ENCODE peak calls at places on chromosomes 5 and 9, in six cellular contexts. M is hypothalamus, A is skeletal muscle cell, T is colonic mucosa, L is astrocyte of the spinal cord, W is HT-29. Q is an unnamed sample.

GRCh38 chr9:134128727-134129679 is 6.9 kb upstream of the WDR5 start:
- DNase-seq in W (peak; percentile 33), A (no peak), T (no peak), L (no peak), M (no peak), Q (no peak)

GRCh38 chr9:101738566-101739183 is at the start of gene GRIN3A:
- DNase-seq in T (peak; percentile 30), L (no peak), A (no peak), M (no peak), W (no peak), Q (peak; percentile 18)

GRCh38 chr5:71899865-71900342 is 180.8 kb downstream of the CARTPT start:
- DNase-seq in A (no peak), M (no peak), T (no peak), L (no peak), W (peak; percentile 19), Q (no peak)

GRCh38 chr9:75372499-75373268 is 284.4 kb downstream of the OSTF1 start:
- DNase-seq in T (no peak), A (no peak), M (no peak), L (peak; percentile 65), W (no peak), Q (no peak)

GRCh38 chr5:2752059-2752874 is 790 bp upstream of the IRX2 start:
- DNase-seq in M (no peak), T (no peak), A (no peak), L (peak; percentile 40), W (peak; percentile 37), Q (no peak)

GRCh38 chr5:56625577-56625976 is 189.8 kb upstream of the MAP3K1 start:
- DNase-seq in L (peak; percentile 92), T (no peak), W (no peak), M (no peak), A (peak; percentile 82), Q (no peak)

GRCh38 chr5:123813937-123814624 is 302.1 kb downstream of the CSNK1G3 start:
- DNase-seq in L (peak; percentile 49), M (peak; percentile 13), T (no peak), W (peak; percentile 55), A (no peak), Q (peak; percentile 30)

GRCh38 chr9:83401328-83401895 is 136.8 kb downstream of the FRMD3 start:
- DNase-seq in A (no peak), L (no peak), M (no peak), T (no peak), W (no peak), Q (no peak)

GRCh38 chr9:108515856-108516255 is 339.9 kb downstream of the ACTL7B start:
- DNase-seq in L (no peak), W (peak; percentile 2), M (no peak), A (no peak), T (no peak), Q (no peak)

GRCh38 chr5:147481857-147482256 is 28.0 kb downstream of the DPYSL3 start:
- DNase-seq in W (no peak), T (no peak), M (no peak), L (peak; percentile 73), A (no peak), Q (no peak)

GRCh38 chr9:133658442-133659431 is 22.6 kb downstream of the DBH start:
- DNase-seq in M (no peak), T (peak; percentile 53), L (peak; percentile 40), A (no peak), W (peak; percentile 39), Q (no peak)

GRCh38 chr5:176133289-176133870 is 104.8 kb upstream of the SIMC1 start:
- DNase-seq in L (no peak), M (no peak), T (no peak), A (no peak), W (no peak), Q (no peak)

GRCh38 chr9:81529556-81530193 is 159.7 kb downstream of the TLE1 start:
- DNase-seq in L (peak; percentile 64), M (no peak), W (peak; percentile 20), T (no peak), A (no peak), Q (no peak)

GRCh38 chr5:178730940-178731265 is 444 bp upstream of the ZNF354A start:
- DNase-seq in L (no peak), W (no peak), T (peak; percentile 17), A (no peak), M (no peak), Q (no peak)

GRCh38 chr5:169876376-169876775 is 103.9 kb downstream of the INSYN2B start:
- DNase-seq in T (no peak), M (no peak), A (no peak), W (no peak), L (peak; percentile 50), Q (no peak)

GRCh38 chr9:128886211-128886826 is 4.4 kb downstream of the LRRC8A start:
- DNase-seq in M (no peak), A (no peak), L (peak; percentile 47), T (no peak), W (no peak), Q (no peak)

GRCh38 chr5:132204736-132205135 is 22.9 kb downstream of the P4HA2 start:
- DNase-seq in M (no peak), T (peak; percentile 8), W (no peak), L (no peak), A (no peak), Q (no peak)

GRCh38 chr9:136853596-136854112 is 1.5 kb downstream of the MAMDC4 start:
- DNase-seq in L (no peak), M (no peak), T (peak; percentile 26), A (no peak), W (no peak), Q (no peak)

GRCh38 chr5:150782850-150783249 is 4.3 kb downstream of the SMIM3 start:
- DNase-seq in W (no peak), T (no peak), M (no peak), A (no peak), L (no peak), Q (no peak)

GRCh38 chr5:122901346-122901745 is 55.9 kb downstream of the SNX24 start:
- DNase-seq in L (no peak), T (no peak), M (no peak), A (no peak), W (no peak), Q (no peak)

GRCh38 chr5:139789845-139790189 is 5.8 kb upstream of the PSD2 start:
- DNase-seq in W (no peak), A (no peak), M (no peak), T (no peak), L (no peak), Q (no peak)

GRCh38 chr9:124149992-124150391 is 107.8 kb upstream of the NEK6 start:
- DNase-seq in A (no peak), M (no peak), T (no peak), W (peak; percentile 9), L (no peak), Q (no peak)

GRCh38 chr5:55073211-55073610 is 29.2 kb upstream of the GZMA start:
- DNase-seq in T (no peak), A (no peak), M (no peak), L (no peak), W (no peak), Q (no peak)

GRCh38 chr5:10099548-10099947 is 150.1 kb downstream of the ATPSCKMT start:
- DNase-seq in A (no peak), W (no peak), M (no peak), L (no peak), T (no peak), Q (no peak)

GRCh38 chr9:37026085-37026935 is 7.8 kb downstream of the PAX5 start:
- DNase-seq in T (no peak), M (no peak), W (no peak), L (no peak), A (no peak), Q (no peak)

GRCh38 chr9:6667633-6668280 is 22.2 kb upstream of the GLDC start:
- DNase-seq in A (peak; percentile 1), L (peak; percentile 40), T (no peak), M (no peak), W (peak; percentile 59), Q (peak; percentile 60)

GRCh38 chr5:76818844-76819831 is at the start of gene F2RL1:
- DNase-seq in M (no peak), W (peak; percentile 93), L (peak; percentile 90), A (no peak), T (peak; percentile 94), Q (peak; percentile 35)

GRCh38 chr5:114449836-114450515 is 88.1 kb downstream of the KCNN2 start:
- DNase-seq in A (peak; percentile 3), M (peak; percentile 26), W (peak; percentile 69), T (peak; percentile 51), L (peak; percentile 52), Q (peak; percentile 82)

GRCh38 chr5:35963381-35963843 is 25.0 kb upstream of the CAPSL start:
- DNase-seq in T (peak; percentile 21), M (no peak), W (peak; percentile 34), L (no peak), A (no peak), Q (no peak)

GRCh38 chr5:156322666-156323065 is 4.3 kb upstream of the SGCD start:
- DNase-seq in W (no peak), T (no peak), L (no peak), A (no peak), M (no peak), Q (no peak)

Q was measured in midbrain.